ENCODE peak calls at places on chromosomes 11 and 22, in eight cellular contexts. N, K, E, B, G, P, O and A are unnamed samples.

GRCh38 chr22:29156507-29156906 is 49.2 kb upstream of the EMID1 start:
- DNase-seq in K (no peak), P (peak; percentile 72), B (no peak), O (no peak), G (no peak), N (no peak), E (no peak), A (no peak)

GRCh38 chr11:60905047-60905446 is 1.3 kb downstream of the PRPF19 start:
- DNase-seq in K (no peak), P (no peak), B (no peak), O (no peak), N (no peak), E (no peak), G (no peak), A (no peak)

GRCh38 chr11:47394322-47395224 is 13.8 kb upstream of the SLC39A13 start:
- DNase-seq in P (peak; percentile 32), E (no peak), G (no peak), O (no peak), B (peak; percentile 47), N (no peak), K (peak; percentile 68), A (peak; percentile 38)

GRCh38 chr11:101914349-101914736 is 467 bp upstream of the CEP126 start:
- DNase-seq in P (no peak), N (no peak), E (no peak), K (no peak), O (no peak), G (no peak), B (no peak), A (no peak)

GRCh38 chr22:37633693-37634504 is 5.6 kb upstream of the SH3BP1 start:
- DNase-seq in P (peak; percentile 86), N (no peak), B (peak; percentile 42), G (peak; percentile 73), K (peak; percentile 88), O (peak; percentile 33), E (no peak), A (peak; percentile 42)

GRCh38 chr22:19149047-19149883 is 827 bp downstream of the GSC2 start:
- DNase-seq in G (no peak), K (no peak), B (peak; percentile 34), O (peak; percentile 10), N (no peak), P (peak; percentile 64), E (peak; percentile 42), A (peak; percentile 36)

GRCh38 chr11:101920992-101921391 is 4.7 kb upstream of the ANGPTL5 start:
- DNase-seq in O (no peak), K (no peak), B (no peak), G (no peak), P (no peak), E (no peak), N (no peak), A (no peak)

GRCh38 chr11:75105462-75105925 is 8.8 kb upstream of the OR2AT4 start:
- DNase-seq in B (no peak), E (no peak), O (no peak), N (no peak), K (no peak), P (peak; percentile 87), G (no peak), A (no peak)

GRCh38 chr22:36328635-36329216 is 59.0 kb downstream of the MYH9 start:
- DNase-seq in P (no peak), E (peak; percentile 89), N (no peak), K (peak; percentile 71), B (peak; percentile 27), O (peak; percentile 31), G (no peak), A (no peak)

GRCh38 chr11:57777969-57778317 is 16.3 kb downstream of the CTNND1 start:
- DNase-seq in E (peak; percentile 56), K (peak; percentile 47), P (no peak), B (no peak), O (no peak), G (no peak), N (no peak), A (no peak)

GRCh38 chr11:130314184-130314748 is 451 bp downstream of the ZBTB44 start:
- DNase-seq in O (peak; percentile 61), N (peak; percentile 57), K (peak; percentile 59), E (peak; percentile 70), B (peak; percentile 58), G (peak; percentile 18), P (peak; percentile 63), A (peak; percentile 69)

GRCh38 chr11:80350541-80350940 is 909.7 kb upstream of the TENM4 start:
- DNase-seq in P (no peak), G (no peak), K (no peak), N (no peak), B (no peak), O (no peak), E (no peak), A (no peak)

GRCh38 chr11:5983443-5983842 is 3.3 kb downstream of the OR52L1 start:
- DNase-seq in O (no peak), G (no peak), E (no peak), B (no peak), N (no peak), P (no peak), K (no peak), A (no peak)

GRCh38 chr11:63362196-63362829 is 7.3 kb upstream of the SLC22A9 start:
- DNase-seq in B (no peak), N (no peak), K (no peak), G (no peak), E (no peak), P (no peak), O (no peak), A (no peak)

GRCh38 chr11:44955019-44955738 is 4.5 kb upstream of the TP53I11 start:
- DNase-seq in G (peak; percentile 23), N (no peak), B (no peak), P (no peak), K (peak; percentile 70), O (no peak), E (no peak), A (no peak)

GRCh38 chr11:67627394-67627787 is 2.3 kb downstream of the NUDT8 start:
- DNase-seq in E (no peak), O (no peak), N (no peak), K (no peak), P (no peak), B (no peak), G (no peak), A (no peak)

GRCh38 chr22:46549565-46549840 is 12.1 kb upstream of the CELSR1 start:
- DNase-seq in O (no peak), N (no peak), P (no peak), B (no peak), G (no peak), K (no peak), E (no peak), A (no peak)

GRCh38 chr11:57321996-57322880 is 2.5 kb downstream of the TNKS1BP1 start:
- DNase-seq in E (peak; percentile 97), K (peak; percentile 94), N (peak; percentile 80), P (peak; percentile 84), O (peak; percentile 73), B (no peak), G (peak; percentile 65), A (no peak)

GRCh38 chr22:37681556-37682049 is 4.5 kb upstream of the NOL12 start:
- DNase-seq in P (peak; percentile 83), B (peak; percentile 69), G (peak; percentile 40), K (peak; percentile 76), E (peak; percentile 79), N (peak; percentile 19), O (peak; percentile 37), A (peak; percentile 65)

GRCh38 chr11:1330473-1330872 is 21.0 kb upstream of the TOLLIP start:
- DNase-seq in G (no peak), K (no peak), E (no peak), B (no peak), P (no peak), N (no peak), O (no peak), A (no peak)

GRCh38 chr22:37742374-37743092 is 45.7 kb downstream of the TRIOBP start:
- DNase-seq in K (no peak), G (no peak), O (no peak), B (no peak), E (peak; percentile 95), P (no peak), N (no peak), A (no peak)

GRCh38 chr11:106480581-106481185 is 403.2 kb downstream of the AASDHPPT start:
- DNase-seq in O (no peak), K (no peak), E (no peak), B (no peak), G (no peak), P (no peak), N (no peak), A (no peak)

GRCh38 chr22:28072066-28072465 is 153.0 kb upstream of the PITPNB start:
- DNase-seq in G (no peak), B (no peak), P (no peak), O (no peak), K (no peak), E (peak; percentile 11), N (no peak), A (no peak)

GRCh38 chr11:46127150-46127638 is 5.9 kb upstream of the PHF21A start:
- DNase-seq in E (peak; percentile 73), K (peak; percentile 29), N (no peak), P (no peak), G (no peak), B (peak; percentile 39), O (no peak), A (peak; percentile 73)

GRCh38 chr11:36454551-36454950 is 55.5 kb downstream of the TRAF6 start:
- DNase-seq in O (no peak), G (no peak), B (no peak), N (no peak), E (no peak), P (no peak), K (no peak), A (no peak)

GRCh38 chr22:35119494-35119893 is 53.5 kb downstream of the ISX start:
- DNase-seq in G (no peak), P (no peak), E (no peak), N (no peak), B (no peak), K (no peak), O (no peak), A (no peak)

GRCh38 chr11:68354181-68354872 is 41.9 kb downstream of the LRP5 start:
- DNase-seq in G (no peak), N (no peak), E (peak; percentile 90), K (peak; percentile 76), O (no peak), P (no peak), B (no peak), A (no peak)

GRCh38 chr11:111833524-111833923 is 37.9 kb downstream of the ALG9 start:
- DNase-seq in P (no peak), O (no peak), G (no peak), B (no peak), N (no peak), K (no peak), E (no peak), A (no peak)